ENCODE peak calls at places on chromosome 14, in four cellular contexts. Z is GM12891, R is erythroblast, A is Daoy. I is an unnamed sample.

GRCh38 chr14:23056956-23057756 is at the start of gene CDH24:
- DNase-seq in Z (peak; percentile 91), R (no peak), A (peak; percentile 85), I (no peak)

GRCh38 chr14:99821519-99822165 is 28.4 kb downstream of the EML1 start:
- DNase-seq in Z (no peak), R (no peak), A (peak; percentile 91), I (no peak)

GRCh38 chr14:69651653-69652052 is 40.3 kb downstream of the SUSD6 start:
- DNase-seq in Z (no peak), R (peak; percentile 76), A (no peak), I (no peak)

GRCh38 chr14:51327376-51327775 is 87.3 kb downstream of the TMX1 start:
- DNase-seq in Z (no peak), R (no peak), A (peak; percentile 41), I (no peak)

GRCh38 chr14:86404425-86404824 is 874.5 kb downstream of the FLRT2 start:
- DNase-seq in Z (no peak), R (no peak), A (no peak), I (no peak)

GRCh38 chr14:78143489-78144145 is 26.6 kb upstream of the NRXN3 start:
- DNase-seq in Z (no peak), R (peak; percentile 81), A (peak; percentile 57), I (no peak)

GRCh38 chr14:73943083-73943482 is 6.8 kb downstream of the FAM161B start:
- DNase-seq in Z (no peak), R (peak; percentile 24), A (peak; percentile 8), I (peak; percentile 23)

GRCh38 chr14:75335588-75335987 is 57.0 kb downstream of the FOS start:
- DNase-seq in Z (no peak), R (no peak), A (no peak), I (no peak)

GRCh38 chr14:54447231-54447692 is 6.1 kb upstream of the CNIH1 start:
- DNase-seq in Z (no peak), R (peak; percentile 31), A (no peak), I (no peak)

GRCh38 chr14:50542941-50543418 is 10.6 kb upstream of the MAP4K5 start:
- DNase-seq in Z (no peak), R (peak; percentile 72), A (peak; percentile 39), I (no peak)

GRCh38 chr14:24310666-24311604 is at the start of gene LTB4R:
- DNase-seq in Z (peak; percentile 74), R (peak; percentile 86), A (peak; percentile 64), I (no peak)

GRCh38 chr14:97056086-97056485 is 258.9 kb downstream of the VRK1 start:
- DNase-seq in Z (no peak), R (peak; percentile 10), A (peak; percentile 33), I (no peak)